ENCODE peak calls at places on chromosomes 5 and 9, in ten cellular contexts. K is effector memory CD4-positive, alpha-beta T cell; P is SK-N-MC; C is psoas muscle; W is fibroblast of lung; S is CD8-positive, alpha-beta memory T cell; G is CD4-positive, alpha-beta memory T cell; I is cardiac muscle cell; D is CD8-positive, alpha-beta T cell; Q is OCI-LY7. J is an unnamed sample.
A peak's percentile ranks its signal among the peaks of the same experiment; 100 is the strongest.

GRCh38 chr9:21660976-21661375 is 141.5 kb upstream of the MTAP start:
- DNase-seq in S (no peak), D (no peak), Q (no peak), K (no peak), P (peak; percentile 20), C (no peak), G (no peak), W (no peak), I (no peak), J (no peak)

GRCh38 chr5:32935292-32935691 is 224.2 kb downstream of the NPR3 start:
- DNase-seq in I (no peak), C (no peak), K (no peak), P (no peak), G (no peak), W (no peak), D (no peak), Q (no peak), S (no peak), J (no peak)

GRCh38 chr9:116979461-116979860 is 292.4 kb downstream of the TRIM32 start:
- DNase-seq in D (no peak), W (no peak), I (no peak), S (no peak), C (no peak), K (no peak), P (no peak), G (no peak), Q (no peak), J (no peak)

GRCh38 chr5:96852769-96853168 is 23.5 kb upstream of the ERAP2 start:
- DNase-seq in P (no peak), I (no peak), G (no peak), W (peak; percentile 77), Q (no peak), C (no peak), S (no peak), K (no peak), D (no peak), J (no peak)

GRCh38 chr5:142474426-142474825 is 149.6 kb upstream of the SPRY4 start:
- DNase-seq in C (no peak), S (no peak), Q (no peak), G (no peak), P (no peak), D (no peak), I (no peak), K (no peak), W (no peak), J (no peak)

GRCh38 chr5:38540348-38540747 is 16.1 kb downstream of the LIFR start:
- DNase-seq in W (no peak), I (no peak), C (peak; percentile 63), Q (no peak), K (no peak), S (no peak), G (no peak), P (no peak), D (no peak), J (peak; percentile 62)

GRCh38 chr5:160831801-160832200 is 20.2 kb downstream of the ATP10B start:
- DNase-seq in Q (no peak), C (no peak), D (no peak), K (no peak), S (no peak), G (no peak), P (no peak), W (no peak), I (no peak), J (no peak)

GRCh38 chr5:152592416-152592815 is 187.3 kb upstream of the NMUR2 start:
- DNase-seq in C (no peak), S (no peak), K (no peak), G (no peak), Q (no peak), D (no peak), I (no peak), P (no peak), W (no peak), J (no peak)

GRCh38 chr9:121473229-121473628 is 26.4 kb downstream of the GGTA1 start:
- DNase-seq in Q (no peak), I (no peak), D (no peak), S (no peak), C (no peak), W (no peak), P (no peak), G (no peak), K (no peak), J (no peak)

GRCh38 chr9:121476156-121476555 is 23.5 kb downstream of the GGTA1 start:
- DNase-seq in S (no peak), G (no peak), K (no peak), P (no peak), Q (no peak), D (no peak), C (no peak), I (no peak), W (no peak), J (no peak)

GRCh38 chr9:121472361-121472910 is 27.2 kb downstream of the GGTA1 start:
- DNase-seq in D (no peak), W (no peak), S (no peak), Q (no peak), I (no peak), K (no peak), P (no peak), G (no peak), C (no peak), J (no peak)

GRCh38 chr9:121478816-121479676 is 20.6 kb downstream of the GGTA1 start:
- DNase-seq in P (no peak), S (no peak), C (no peak), I (peak; percentile 64), W (no peak), Q (no peak), K (no peak), G (no peak), D (no peak), J (no peak)

GRCh38 chr9:121474225-121474947 is 25.3 kb downstream of the GGTA1 start:
- DNase-seq in G (no peak), I (no peak), P (no peak), K (no peak), W (no peak), S (no peak), Q (no peak), D (no peak), C (no peak), J (no peak)
- H3K4me3 ChIP-seq in G (no peak overlapping the region), I (no peak overlapping the region), P (no peak overlapping the region), K (no peak overlapping the region), W (no peak overlapping the region), S (no peak overlapping the region), Q (no peak overlapping the region), D (no peak overlapping the region), C (no peak overlapping the region), J (no peak overlapping the region)

GRCh38 chr9:131619680-131620079 is 74.4 kb downstream of the PRRT1B start:
- DNase-seq in D (no peak), G (no peak), S (no peak), I (no peak), C (no peak), W (no peak), P (no peak), Q (no peak), K (no peak), J (no peak)

GRCh38 chr9:131618785-131619184 is 73.5 kb downstream of the PRRT1B start:
- DNase-seq in D (no peak), P (no peak), G (no peak), W (no peak), C (no peak), Q (no peak), K (no peak), I (no peak), S (no peak), J (no peak)

GRCh38 chr9:131616983-131617604 is 71.8 kb downstream of the PRRT1B start:
- DNase-seq in D (no peak), K (no peak), S (no peak), C (no peak), I (peak; percentile 44), Q (no peak), W (no peak), P (no peak), G (no peak), J (no peak)

GRCh38 chr9:131617611-131618010 is 72.3 kb downstream of the PRRT1B start:
- DNase-seq in K (no peak), W (no peak), G (no peak), P (no peak), Q (no peak), C (no peak), S (no peak), D (no peak), I (no peak), J (no peak)

DNA sequence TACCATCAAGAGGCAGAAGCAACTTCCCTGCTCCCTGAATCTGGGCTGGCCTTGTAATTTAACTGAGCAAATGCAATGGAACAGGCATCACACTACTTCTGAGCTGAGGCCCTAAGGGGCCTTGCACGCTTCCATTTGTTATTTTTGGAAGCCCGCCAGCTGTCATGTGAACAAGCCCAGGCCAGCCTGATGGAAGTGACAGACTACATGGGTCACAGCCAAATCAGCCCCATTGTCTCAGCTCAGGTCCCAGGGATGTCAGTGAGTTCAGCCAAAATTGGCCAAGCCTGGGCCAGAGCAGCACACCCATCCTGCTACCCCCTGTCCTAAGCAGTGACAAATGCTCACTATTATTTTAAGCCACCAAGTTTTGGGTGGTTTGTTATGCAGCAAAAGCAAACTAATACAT is 72.8 kb downstream of the PRRT1B start:
- DNase-seq in C (peak; percentile 47), Q (no peak), S (no peak), W (no peak), K (no peak), I (peak; percentile 41), P (no peak), G (no peak), D (no peak), J (no peak)
- H3K27ac ChIP-seq in C (peak overlapping the region; percentile 56), Q (no peak overlapping the region), S (no peak overlapping the region), W (no peak overlapping the region), K (no peak overlapping the region), I (no peak overlapping the region), P (no peak overlapping the region), G (no peak overlapping the region), D (no peak overlapping the region), J (peak overlapping the region; percentile 28)

DNA sequence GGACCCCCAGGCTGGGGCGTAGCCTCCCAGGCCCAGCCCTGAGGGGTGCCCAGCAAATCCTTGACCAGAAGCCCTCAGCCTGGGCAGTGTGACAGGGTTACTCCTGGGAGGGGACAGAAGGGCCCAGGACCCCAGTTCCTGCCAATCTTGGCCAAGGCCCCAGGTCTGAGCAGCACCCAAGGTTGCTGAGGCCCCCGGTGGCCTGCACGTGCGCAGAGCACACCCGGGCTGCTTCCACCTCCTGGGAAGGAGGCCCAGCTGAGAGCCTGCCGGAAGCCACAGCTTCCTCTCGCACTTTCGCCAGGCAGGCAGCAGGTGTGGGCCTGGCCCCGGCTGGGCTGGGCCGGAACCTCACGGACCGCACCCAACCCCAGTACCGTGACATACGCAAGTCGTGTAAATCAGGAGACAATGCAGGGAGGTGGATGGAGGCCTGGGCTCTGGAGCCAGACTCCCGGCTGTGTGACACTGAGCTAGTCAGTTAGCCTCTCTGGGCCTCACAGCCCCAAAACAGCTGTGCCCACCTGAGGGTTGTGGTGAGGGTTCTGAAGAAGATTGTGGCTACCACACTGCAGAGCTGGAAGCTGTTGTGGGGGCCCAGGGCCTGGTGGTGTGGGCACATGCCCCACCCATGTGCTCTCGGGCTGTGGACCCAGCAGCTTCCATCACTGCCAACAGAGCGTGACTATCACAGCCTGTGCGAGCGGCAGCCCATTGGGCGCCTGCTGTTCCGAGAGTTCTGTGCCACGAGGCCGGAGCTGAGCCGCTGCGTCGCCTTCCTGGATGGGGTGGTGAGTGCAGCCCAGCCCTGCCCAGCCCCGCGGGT is 5.1 kb downstream of the GRK6 start:
- DNase-seq in I (no peak), W (no peak), P (no peak), G (peak; percentile 81), K (peak; percentile 74), Q (peak; percentile 91), S (peak; percentile 78), C (no peak), D (peak; percentile 66), J (peak; percentile 73)
- H3K4me3 ChIP-seq in I (no peak overlapping the region), W (no peak overlapping the region), P (no peak overlapping the region), G (peak overlapping the region; percentile 36), K (peak overlapping the region; percentile 37), Q (peak overlapping the region; percentile 77), S (peak overlapping the region; percentile 88), C (no peak overlapping the region), D (peak overlapping the region; percentile 98), J (no peak overlapping the region)

DNA sequence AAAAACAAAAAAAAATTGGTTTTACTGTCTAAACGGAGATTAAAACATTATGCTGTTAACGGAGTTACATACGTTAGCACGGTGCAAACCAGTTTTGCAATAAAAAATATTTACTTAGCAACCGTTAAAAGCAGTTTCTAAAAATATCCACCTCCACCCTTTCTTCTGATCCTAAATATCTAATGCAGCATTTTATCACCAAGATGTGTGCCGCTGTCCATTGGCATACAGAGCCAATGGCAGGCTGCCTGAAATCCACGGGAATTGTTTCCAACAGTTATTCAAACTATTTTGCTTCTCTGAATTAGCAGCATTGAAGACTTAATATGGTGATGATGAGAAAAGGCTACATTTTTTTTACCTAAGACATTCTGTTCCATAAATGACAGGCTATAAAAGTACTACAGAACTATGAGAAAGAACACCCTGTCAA is 61.6 kb downstream of the CSNK1A1 start:
- DNase-seq in C (no peak), I (peak; percentile 83), P (no peak), Q (no peak), K (no peak), W (peak; percentile 50), D (no peak), G (no peak), S (no peak), J (no peak)
- H3K27ac ChIP-seq in C (peak overlapping the region; percentile 92), I (no peak overlapping the region), P (peak overlapping the region; percentile 40), Q (no peak overlapping the region), K (no peak overlapping the region), W (peak overlapping the region; percentile 92), D (no peak overlapping the region), G (no peak overlapping the region), S (no peak overlapping the region), J (peak overlapping the region; percentile 64)